ENCODE peak calls at places on chromosome 6, in five cellular contexts. One of them, this sample, is unnamed.

GRCh38 chr6:32578962-32579361 is 10.7 kb downstream of the HLA-DRB1 start:
- DNase-seq in NB4: no peak
- DNase-seq in adrenal gland: no peak
- DNase-seq in A673: no peak
- DNase-seq in gastrocnemius medialis: no peak
- DNase-seq in this sample: no peak

GRCh38 chr6:65642776-65643175 is 64.2 kb downstream of the EYS start:
- DNase-seq in A673: no peak
- DNase-seq in gastrocnemius medialis: no peak
- DNase-seq in adrenal gland: no peak
- DNase-seq in NB4: no peak
- DNase-seq in this sample: no peak

GRCh38 chr6:45756611-45757010 is 259.0 kb downstream of the CLIC5 start:
- DNase-seq in A673: no peak
- DNase-seq in NB4: no peak
- DNase-seq in adrenal gland: no peak
- DNase-seq in gastrocnemius medialis: no peak
- DNase-seq in this sample: no peak

GRCh38 chr6:137704802-137705165 is 162.3 kb upstream of the TNFAIP3 start:
- DNase-seq in NB4: no peak
- DNase-seq in gastrocnemius medialis: no peak
- DNase-seq in adrenal gland: no peak
- DNase-seq in A673: no peak
- DNase-seq in this sample: no peak

GRCh38 chr6:163392533-163392932 is 22.0 kb upstream of the QKI start:
- DNase-seq in NB4: peak
- DNase-seq in A673: no peak
- DNase-seq in gastrocnemius medialis: no peak
- DNase-seq in adrenal gland: peak
- DNase-seq in this sample: peak

GRCh38 chr6:158040051-158040803 is 58.6 kb downstream of the SYNJ2 start:
- DNase-seq in adrenal gland: peak
- DNase-seq in A673: peak
- DNase-seq in NB4: peak
- DNase-seq in gastrocnemius medialis: no peak
- DNase-seq in this sample: peak

GRCh38 chr6:3229566-3230274 is 2.3 kb upstream of the TUBB2B start:
- DNase-seq in NB4: no peak
- DNase-seq in A673: no peak
- DNase-seq in gastrocnemius medialis: no peak
- DNase-seq in adrenal gland: no peak
- DNase-seq in this sample: peak

GRCh38 chr6:166006593-166007301 is 160.9 kb downstream of the TBXT start:
- DNase-seq in gastrocnemius medialis: no peak
- DNase-seq in NB4: no peak
- DNase-seq in A673: peak
- DNase-seq in adrenal gland: no peak
- DNase-seq in this sample: no peak

GRCh38 chr6:137717074-137718073 is 149.7 kb upstream of the TNFAIP3 start:
- DNase-seq in adrenal gland: no peak
- DNase-seq in NB4: no peak
- DNase-seq in A673: no peak
- DNase-seq in gastrocnemius medialis: no peak
- DNase-seq in this sample: peak

GRCh38 chr6:149032318-149032598 is 285.3 kb upstream of the TAB2 start:
- DNase-seq in adrenal gland: no peak
- DNase-seq in gastrocnemius medialis: no peak
- DNase-seq in NB4: no peak
- DNase-seq in A673: no peak
- DNase-seq in this sample: no peak

GRCh38 chr6:145891126-145891525 is 73.0 kb downstream of the SHPRH start:
- DNase-seq in adrenal gland: no peak
- DNase-seq in A673: no peak
- DNase-seq in gastrocnemius medialis: no peak
- DNase-seq in NB4: no peak
- DNase-seq in this sample: no peak

GRCh38 chr6:137105375-137105774 is 60.6 kb upstream of the IL20RA start:
- DNase-seq in A673: no peak
- DNase-seq in gastrocnemius medialis: no peak
- DNase-seq in adrenal gland: no peak
- DNase-seq in NB4: no peak
- DNase-seq in this sample: peak

GRCh38 chr6:150212745-150213144 is 69.9 kb downstream of the PPP1R14C start:
- DNase-seq in A673: no peak
- DNase-seq in NB4: no peak
- DNase-seq in gastrocnemius medialis: no peak
- DNase-seq in adrenal gland: no peak
- DNase-seq in this sample: no peak

GRCh38 chr6:5556011-5556410 is 294.7 kb downstream of the FARS2 start:
- DNase-seq in NB4: no peak
- DNase-seq in A673: no peak
- DNase-seq in adrenal gland: no peak
- DNase-seq in gastrocnemius medialis: no peak
- DNase-seq in this sample: no peak

GRCh38 chr6:98764378-98764911 is 69.9 kb upstream of the POU3F2 start:
- DNase-seq in adrenal gland: no peak
- DNase-seq in NB4: no peak
- DNase-seq in A673: no peak
- DNase-seq in gastrocnemius medialis: no peak
- DNase-seq in this sample: no peak

GRCh38 chr6:101851911-101852310 is 458.4 kb downstream of the GRIK2 start:
- DNase-seq in NB4: no peak
- DNase-seq in A673: no peak
- DNase-seq in adrenal gland: no peak
- DNase-seq in gastrocnemius medialis: no peak
- DNase-seq in this sample: no peak

GRCh38 chr6:5175635-5176034 is 85.1 kb downstream of the LYRM4 start:
- DNase-seq in gastrocnemius medialis: no peak
- DNase-seq in NB4: peak
- DNase-seq in adrenal gland: no peak
- DNase-seq in A673: no peak
- DNase-seq in this sample: peak

GRCh38 chr6:5672581-5673011 is 334.1 kb downstream of the NRN1 start:
- DNase-seq in adrenal gland: peak
- DNase-seq in gastrocnemius medialis: peak
- DNase-seq in A673: peak
- DNase-seq in NB4: no peak
- DNase-seq in this sample: no peak

GRCh38 chr6:35078226-35078850 is 62.8 kb downstream of the TCP11 start:
- DNase-seq in NB4: no peak
- DNase-seq in adrenal gland: peak
- DNase-seq in A673: no peak
- DNase-seq in gastrocnemius medialis: no peak
- DNase-seq in this sample: no peak

GRCh38 chr6:5219292-5219691 is 41.5 kb downstream of the LYRM4 start:
- DNase-seq in adrenal gland: no peak
- DNase-seq in NB4: no peak
- DNase-seq in gastrocnemius medialis: no peak
- DNase-seq in A673: no peak
- DNase-seq in this sample: no peak

GRCh38 chr6:167565388-167565787 is 240.5 kb downstream of the TTLL2 start:
- DNase-seq in adrenal gland: no peak
- DNase-seq in gastrocnemius medialis: no peak
- DNase-seq in NB4: no peak
- DNase-seq in A673: no peak
- DNase-seq in this sample: no peak

GRCh38 chr6:5567352-5567751 is 306.0 kb downstream of the FARS2 start:
- DNase-seq in NB4: no peak
- DNase-seq in adrenal gland: no peak
- DNase-seq in A673: no peak
- DNase-seq in gastrocnemius medialis: no peak
- DNase-seq in this sample: peak

GRCh38 chr6:98835149-98836024 is 1.0 kb downstream of the POU3F2 start:
- DNase-seq in adrenal gland: no peak
- DNase-seq in gastrocnemius medialis: no peak
- DNase-seq in NB4: no peak
- DNase-seq in A673: peak
- DNase-seq in this sample: no peak

GRCh38 chr6:153092082-153093013 is 38.7 kb downstream of the RGS17 start:
- DNase-seq in gastrocnemius medialis: no peak
- DNase-seq in NB4: peak
- DNase-seq in adrenal gland: no peak
- DNase-seq in A673: peak
- DNase-seq in this sample: peak

GRCh38 chr6:16316741-16317251 is 78.4 kb downstream of the GMPR start:
- DNase-seq in adrenal gland: no peak
- DNase-seq in gastrocnemius medialis: no peak
- DNase-seq in A673: peak
- DNase-seq in NB4: peak
- DNase-seq in this sample: peak

GRCh38 chr6:168533428-168533827 is 92.4 kb downstream of the SMOC2 start:
- DNase-seq in A673: no peak
- DNase-seq in adrenal gland: peak
- DNase-seq in gastrocnemius medialis: no peak
- DNase-seq in NB4: no peak
- DNase-seq in this sample: no peak

GRCh38 chr6:140319209-140319608 is 944.8 kb upstream of the CITED2 start:
- DNase-seq in NB4: no peak
- DNase-seq in A673: peak
- DNase-seq in gastrocnemius medialis: no peak
- DNase-seq in adrenal gland: no peak
- DNase-seq in this sample: peak

GRCh38 chr6:111573892-111574800 is 31.5 kb downstream of the TRAF3IP2 start:
- DNase-seq in gastrocnemius medialis: no peak
- DNase-seq in adrenal gland: no peak
- DNase-seq in NB4: peak
- DNase-seq in A673: peak
- DNase-seq in this sample: no peak

GRCh38 chr6:157198425-157199279 is 124.7 kb downstream of the TMEM242 start:
- DNase-seq in NB4: no peak
- DNase-seq in gastrocnemius medialis: peak
- DNase-seq in adrenal gland: peak
- DNase-seq in A673: peak
- DNase-seq in this sample: no peak

GRCh38 chr6:74289881-74290280 is 593.9 kb downstream of the CD109 start:
- DNase-seq in A673: no peak
- DNase-seq in gastrocnemius medialis: no peak
- DNase-seq in NB4: no peak
- DNase-seq in adrenal gland: no peak
- DNase-seq in this sample: no peak

GRCh38 chr6:143539106-143539505 is 27.6 kb upstream of the FUCA2 start:
- DNase-seq in adrenal gland: no peak
- DNase-seq in NB4: no peak
- DNase-seq in gastrocnemius medialis: no peak
- DNase-seq in A673: no peak
- DNase-seq in this sample: peak
- H3K4me3 ChIP-seq in adrenal gland: no peak
- H3K4me3 ChIP-seq in NB4: no peak
- H3K4me3 ChIP-seq in gastrocnemius medialis: no peak
- H3K4me3 ChIP-seq in A673: no peak
- H3K4me3 ChIP-seq in this sample: no peak

DNA sequence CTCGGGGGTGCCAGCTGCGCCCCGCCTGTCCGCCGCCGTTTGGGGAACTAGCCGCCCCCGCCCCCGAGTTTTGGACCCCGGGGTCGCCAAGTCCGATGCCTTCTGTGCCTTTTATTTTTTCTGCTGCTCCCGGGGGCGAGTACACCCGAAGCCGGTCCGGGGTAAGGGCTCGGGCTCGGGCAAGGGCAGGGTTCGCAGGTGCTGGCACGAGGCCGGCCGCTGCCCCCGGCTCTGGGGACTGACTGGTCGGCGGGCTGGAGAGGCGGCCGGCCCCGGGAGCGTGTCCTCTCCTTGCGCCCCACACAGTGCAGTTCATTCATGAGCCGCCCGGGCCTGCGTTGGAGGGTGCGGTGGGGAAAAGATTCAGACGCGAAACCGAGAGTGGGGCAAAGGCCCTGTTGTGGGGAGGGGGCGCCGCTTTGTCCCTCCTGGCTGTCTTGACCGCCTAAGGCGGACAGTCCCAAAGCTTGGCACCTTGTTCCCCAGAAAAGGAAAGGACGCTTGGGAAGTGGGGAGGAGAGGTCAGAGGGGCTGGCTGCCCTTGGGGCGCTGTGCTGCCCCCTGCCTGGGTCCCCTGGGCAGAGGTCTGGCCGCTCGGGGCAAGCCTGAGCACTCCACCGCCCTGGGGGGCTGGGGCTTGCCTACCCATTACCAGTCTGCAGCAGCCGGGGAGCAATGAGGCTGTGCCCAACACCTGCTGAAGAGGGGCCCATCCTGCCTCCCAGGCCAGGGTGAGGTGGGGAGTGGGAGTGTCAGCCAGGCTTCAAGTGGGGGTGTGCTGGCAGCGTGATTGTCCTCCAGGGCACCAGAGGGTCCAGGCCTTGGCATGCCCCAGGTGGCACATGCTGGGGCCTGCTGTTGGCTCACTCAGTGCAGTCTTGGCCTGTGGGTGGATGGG is 915 bp downstream of the TMEM63B start:
- DNase-seq in gastrocnemius medialis: no peak
- DNase-seq in A673: no peak
- DNase-seq in NB4: peak
- DNase-seq in adrenal gland: peak
- DNase-seq in this sample: peak
- TF ChIP-seq CTCF in gastrocnemius medialis: peak
- TF ChIP-seq CTCF in A673: no peak
- TF ChIP-seq CTCF in NB4: no peak
- TF ChIP-seq CTCF in adrenal gland: peak
- TF ChIP-seq CTCF in this sample: no peak

GRCh38 chr6:127118505-127119360 is at the start of gene RSPO3:
- DNase-seq in adrenal gland: no peak
- DNase-seq in NB4: peak
- DNase-seq in gastrocnemius medialis: no peak
- DNase-seq in A673: peak
- DNase-seq in this sample: peak

GRCh38 chr6:127120109-127120786 is 1.8 kb downstream of the RSPO3 start:
- DNase-seq in A673: peak
- DNase-seq in NB4: no peak
- DNase-seq in adrenal gland: no peak
- DNase-seq in gastrocnemius medialis: no peak
- DNase-seq in this sample: no peak

GRCh38 chr6:127117979-127118504 is 429 bp upstream of the RSPO3 start:
- DNase-seq in NB4: peak
- DNase-seq in adrenal gland: no peak
- DNase-seq in A673: peak
- DNase-seq in gastrocnemius medialis: no peak
- DNase-seq in this sample: no peak

GRCh38 chr6:127120787-127121636 is 2.5 kb downstream of the RSPO3 start:
- DNase-seq in NB4: peak
- DNase-seq in A673: peak
- DNase-seq in gastrocnemius medialis: peak
- DNase-seq in adrenal gland: peak
- DNase-seq in this sample: peak

GRCh38 chr6:127119361-127120108 is 1.1 kb downstream of the RSPO3 start:
- DNase-seq in A673: peak
- DNase-seq in gastrocnemius medialis: no peak
- DNase-seq in NB4: peak
- DNase-seq in adrenal gland: no peak
- DNase-seq in this sample: peak
- H3K4me3 ChIP-seq in A673: peak
- H3K4me3 ChIP-seq in gastrocnemius medialis: peak
- H3K4me3 ChIP-seq in NB4: no peak
- H3K4me3 ChIP-seq in adrenal gland: no peak
- H3K4me3 ChIP-seq in this sample: peak

GRCh38 chr6:155031091-155031490 is 36.0 kb downstream of the TIAM2 start:
- DNase-seq in gastrocnemius medialis: no peak
- DNase-seq in NB4: no peak
- DNase-seq in A673: no peak
- DNase-seq in adrenal gland: no peak
- DNase-seq in this sample: no peak
- TF ChIP-seq CTCF in gastrocnemius medialis: no peak
- TF ChIP-seq CTCF in NB4: no peak
- TF ChIP-seq CTCF in A673: no peak
- TF ChIP-seq CTCF in adrenal gland: no peak
- TF ChIP-seq CTCF in this sample: no peak